ENCODE peak calls at places on chromosomes 7 and 10, in seven cellular contexts. One of them, this sample, is unnamed.

GRCh38 chr10:63738410-63738809 is 217.2 kb downstream of the REEP3 start:
- DNase-seq in AG09309: no peak
- DNase-seq in posterior cingulate gyrus: peak
- DNase-seq in NCI-H510A treated with DMSO at 0.1 percent for 48 hours: no peak
- DNase-seq in NCI-H460: no peak
- DNase-seq in left ventricle myocardium inferior: no peak
- DNase-seq in T follicular helper cell: no peak
- DNase-seq in this sample: no peak

GRCh38 chr7:80078159-80078731 is 56.4 kb upstream of the GNAI1 start:
- DNase-seq in NCI-H460: no peak
- DNase-seq in posterior cingulate gyrus: no peak
- DNase-seq in left ventricle myocardium inferior: no peak
- DNase-seq in T follicular helper cell: no peak
- DNase-seq in NCI-H510A treated with DMSO at 0.1 percent for 48 hours: peak
- DNase-seq in AG09309: no peak
- DNase-seq in this sample: no peak

GRCh38 chr10:43373461-43373860 is 2.0 kb downstream of the FXYD4 start:
- DNase-seq in T follicular helper cell: no peak
- DNase-seq in left ventricle myocardium inferior: no peak
- DNase-seq in NCI-H510A treated with DMSO at 0.1 percent for 48 hours: no peak
- DNase-seq in AG09309: no peak
- DNase-seq in NCI-H460: no peak
- DNase-seq in posterior cingulate gyrus: no peak
- DNase-seq in this sample: no peak

GRCh38 chr10:106189254-106189653 is 975.3 kb downstream of the SORCS1 start:
- DNase-seq in left ventricle myocardium inferior: no peak
- DNase-seq in AG09309: no peak
- DNase-seq in NCI-H460: peak
- DNase-seq in NCI-H510A treated with DMSO at 0.1 percent for 48 hours: no peak
- DNase-seq in T follicular helper cell: no peak
- DNase-seq in posterior cingulate gyrus: peak
- DNase-seq in this sample: no peak

GRCh38 chr10:110336111-110336721 is 31.5 kb upstream of the SMNDC1 start:
- DNase-seq in NCI-H510A treated with DMSO at 0.1 percent for 48 hours: no peak
- DNase-seq in T follicular helper cell: no peak
- DNase-seq in AG09309: peak
- DNase-seq in left ventricle myocardium inferior: no peak
- DNase-seq in posterior cingulate gyrus: no peak
- DNase-seq in NCI-H460: peak
- DNase-seq in this sample: no peak

GRCh38 chr7:151461942-151462230 is 21.9 kb upstream of the CRYGN start:
- DNase-seq in NCI-H460: no peak
- DNase-seq in AG09309: no peak
- DNase-seq in left ventricle myocardium inferior: no peak
- DNase-seq in posterior cingulate gyrus: no peak
- DNase-seq in NCI-H510A treated with DMSO at 0.1 percent for 48 hours: no peak
- DNase-seq in T follicular helper cell: no peak
- DNase-seq in this sample: no peak

GRCh38 chr7:94823952-94824351 is 83.4 kb upstream of the PPP1R9A start:
- DNase-seq in NCI-H510A treated with DMSO at 0.1 percent for 48 hours: no peak
- DNase-seq in T follicular helper cell: no peak
- DNase-seq in NCI-H460: peak
- DNase-seq in posterior cingulate gyrus: no peak
- DNase-seq in left ventricle myocardium inferior: no peak
- DNase-seq in AG09309: peak
- DNase-seq in this sample: no peak

GRCh38 chr10:49614242-49615198 is 683 bp downstream of the CHAT start:
- DNase-seq in posterior cingulate gyrus: no peak
- DNase-seq in left ventricle myocardium inferior: no peak
- DNase-seq in NCI-H460: no peak
- DNase-seq in T follicular helper cell: no peak
- DNase-seq in AG09309: no peak
- DNase-seq in NCI-H510A treated with DMSO at 0.1 percent for 48 hours: no peak
- DNase-seq in this sample: no peak

GRCh38 chr10:113069595-113069994 is 119.5 kb downstream of the TCF7L2 start:
- DNase-seq in posterior cingulate gyrus: no peak
- DNase-seq in left ventricle myocardium inferior: no peak
- DNase-seq in T follicular helper cell: no peak
- DNase-seq in NCI-H510A treated with DMSO at 0.1 percent for 48 hours: no peak
- DNase-seq in NCI-H460: no peak
- DNase-seq in AG09309: no peak
- DNase-seq in this sample: no peak

GRCh38 chr7:1889556-1890181 is 219.6 kb downstream of the ELFN1 start:
- DNase-seq in NCI-H510A treated with DMSO at 0.1 percent for 48 hours: no peak
- DNase-seq in AG09309: peak
- DNase-seq in T follicular helper cell: no peak
- DNase-seq in left ventricle myocardium inferior: no peak
- DNase-seq in posterior cingulate gyrus: no peak
- DNase-seq in NCI-H460: no peak
- DNase-seq in this sample: no peak

GRCh38 chr10:24642921-24643678 is 80.6 kb downstream of the ARHGAP21 start:
- DNase-seq in NCI-H510A treated with DMSO at 0.1 percent for 48 hours: peak
- DNase-seq in posterior cingulate gyrus: no peak
- DNase-seq in NCI-H460: peak
- DNase-seq in AG09309: peak
- DNase-seq in left ventricle myocardium inferior: no peak
- DNase-seq in T follicular helper cell: no peak
- DNase-seq in this sample: no peak

GRCh38 chr7:40673285-40673684 is 538.5 kb downstream of the SUGCT start:
- DNase-seq in AG09309: peak
- DNase-seq in left ventricle myocardium inferior: no peak
- DNase-seq in T follicular helper cell: no peak
- DNase-seq in NCI-H460: no peak
- DNase-seq in NCI-H510A treated with DMSO at 0.1 percent for 48 hours: no peak
- DNase-seq in posterior cingulate gyrus: no peak
- DNase-seq in this sample: no peak

GRCh38 chr10:49241365-49241764 is 53.2 kb upstream of the TMEM273 start:
- DNase-seq in NCI-H510A treated with DMSO at 0.1 percent for 48 hours: no peak
- DNase-seq in AG09309: no peak
- DNase-seq in NCI-H460: no peak
- DNase-seq in left ventricle myocardium inferior: peak
- DNase-seq in T follicular helper cell: no peak
- DNase-seq in posterior cingulate gyrus: no peak
- DNase-seq in this sample: no peak

GRCh38 chr7:128304212-128304611 is 39.5 kb downstream of the RBM28 start:
- DNase-seq in NCI-H510A treated with DMSO at 0.1 percent for 48 hours: no peak
- DNase-seq in left ventricle myocardium inferior: no peak
- DNase-seq in AG09309: no peak
- DNase-seq in posterior cingulate gyrus: no peak
- DNase-seq in NCI-H460: no peak
- DNase-seq in T follicular helper cell: no peak
- DNase-seq in this sample: no peak

GRCh38 chr10:128938488-128938887 is 528.6 kb upstream of the MGMT start:
- DNase-seq in posterior cingulate gyrus: no peak
- DNase-seq in AG09309: no peak
- DNase-seq in T follicular helper cell: no peak
- DNase-seq in NCI-H460: no peak
- DNase-seq in left ventricle myocardium inferior: no peak
- DNase-seq in NCI-H510A treated with DMSO at 0.1 percent for 48 hours: no peak
- DNase-seq in this sample: no peak

GRCh38 chr10:88227342-88228018 is 355.6 kb downstream of the RNLS start:
- DNase-seq in T follicular helper cell: no peak
- DNase-seq in left ventricle myocardium inferior: peak
- DNase-seq in posterior cingulate gyrus: no peak
- DNase-seq in AG09309: no peak
- DNase-seq in NCI-H510A treated with DMSO at 0.1 percent for 48 hours: no peak
- DNase-seq in NCI-H460: peak
- DNase-seq in this sample: no peak

GRCh38 chr10:133274751-133275682 is 1.7 kb downstream of the ADAM8 start:
- DNase-seq in NCI-H460: no peak
- DNase-seq in AG09309: no peak
- DNase-seq in NCI-H510A treated with DMSO at 0.1 percent for 48 hours: no peak
- DNase-seq in posterior cingulate gyrus: no peak
- DNase-seq in T follicular helper cell: peak
- DNase-seq in left ventricle myocardium inferior: no peak
- DNase-seq in this sample: peak

GRCh38 chr7:129110575-129111376 is 33.7 kb upstream of the TSPAN33 start:
- DNase-seq in left ventricle myocardium inferior: no peak
- DNase-seq in NCI-H510A treated with DMSO at 0.1 percent for 48 hours: peak
- DNase-seq in NCI-H460: peak
- DNase-seq in AG09309: no peak
- DNase-seq in T follicular helper cell: no peak
- DNase-seq in posterior cingulate gyrus: no peak
- DNase-seq in this sample: no peak

GRCh38 chr10:31687545-31688482 is 240.8 kb downstream of the ARHGAP12 start:
- DNase-seq in NCI-H510A treated with DMSO at 0.1 percent for 48 hours: no peak
- DNase-seq in AG09309: no peak
- DNase-seq in NCI-H460: no peak
- DNase-seq in T follicular helper cell: no peak
- DNase-seq in posterior cingulate gyrus: no peak
- DNase-seq in left ventricle myocardium inferior: no peak
- DNase-seq in this sample: no peak

GRCh38 chr10:71268247-71268691 is 50.8 kb upstream of the SLC29A3 start:
- DNase-seq in AG09309: no peak
- DNase-seq in NCI-H510A treated with DMSO at 0.1 percent for 48 hours: peak
- DNase-seq in NCI-H460: peak
- DNase-seq in posterior cingulate gyrus: peak
- DNase-seq in left ventricle myocardium inferior: no peak
- DNase-seq in T follicular helper cell: no peak
- DNase-seq in this sample: no peak

GRCh38 chr10:72477463-72477862 is 122.7 kb upstream of the DNAJB12 start:
- DNase-seq in posterior cingulate gyrus: no peak
- DNase-seq in NCI-H510A treated with DMSO at 0.1 percent for 48 hours: no peak
- DNase-seq in NCI-H460: no peak
- DNase-seq in AG09309: no peak
- DNase-seq in left ventricle myocardium inferior: no peak
- DNase-seq in T follicular helper cell: no peak
- DNase-seq in this sample: no peak

GRCh38 chr7:76426246-76426645 is 1.5 kb downstream of the ZP3 start:
- DNase-seq in left ventricle myocardium inferior: no peak
- DNase-seq in AG09309: no peak
- DNase-seq in NCI-H460: no peak
- DNase-seq in NCI-H510A treated with DMSO at 0.1 percent for 48 hours: no peak
- DNase-seq in T follicular helper cell: no peak
- DNase-seq in posterior cingulate gyrus: no peak
- DNase-seq in this sample: no peak

GRCh38 chr7:131544449-131545425 is 11.7 kb downstream of the PODXL start:
- DNase-seq in left ventricle myocardium inferior: no peak
- DNase-seq in T follicular helper cell: no peak
- DNase-seq in NCI-H460: no peak
- DNase-seq in posterior cingulate gyrus: no peak
- DNase-seq in AG09309: no peak
- DNase-seq in NCI-H510A treated with DMSO at 0.1 percent for 48 hours: peak
- DNase-seq in this sample: no peak

GRCh38 chr10:23439452-23439919 is 611 bp downstream of the OTUD1 start:
- DNase-seq in posterior cingulate gyrus: peak
- DNase-seq in left ventricle myocardium inferior: peak
- DNase-seq in AG09309: no peak
- DNase-seq in T follicular helper cell: no peak
- DNase-seq in NCI-H460: no peak
- DNase-seq in NCI-H510A treated with DMSO at 0.1 percent for 48 hours: no peak
- DNase-seq in this sample: no peak

GRCh38 chr10:108515821-108516220 is 1351.3 kb upstream of the SORCS1 start:
- DNase-seq in NCI-H510A treated with DMSO at 0.1 percent for 48 hours: no peak
- DNase-seq in posterior cingulate gyrus: no peak
- DNase-seq in AG09309: no peak
- DNase-seq in left ventricle myocardium inferior: no peak
- DNase-seq in NCI-H460: no peak
- DNase-seq in T follicular helper cell: no peak
- DNase-seq in this sample: no peak

GRCh38 chr7:79934727-79935126 is 199.9 kb upstream of the GNAI1 start:
- DNase-seq in left ventricle myocardium inferior: no peak
- DNase-seq in NCI-H510A treated with DMSO at 0.1 percent for 48 hours: no peak
- DNase-seq in posterior cingulate gyrus: no peak
- DNase-seq in NCI-H460: no peak
- DNase-seq in AG09309: no peak
- DNase-seq in T follicular helper cell: no peak
- DNase-seq in this sample: no peak

GRCh38 chr7:115230882-115231508 is 309.1 kb downstream of the MDFIC start:
- DNase-seq in AG09309: peak
- DNase-seq in T follicular helper cell: no peak
- DNase-seq in left ventricle myocardium inferior: no peak
- DNase-seq in posterior cingulate gyrus: no peak
- DNase-seq in NCI-H460: peak
- DNase-seq in NCI-H510A treated with DMSO at 0.1 percent for 48 hours: peak
- DNase-seq in this sample: no peak

This sample was measured in effector memory CD4-positive, alpha-beta T cell.